ENCODE peak calls at places on chromosomes 7 and 10, in eight cellular contexts. One of them, this sample, is unnamed.

GRCh38 chr10:79280956-79281355 is 66.3 kb upstream of the PPIF start:
- DNase-seq in CD4-positive, alpha-beta T cell: no peak
- DNase-seq in hippocampal formation: no peak
- DNase-seq in heart left ventricle: no peak
- DNase-seq in neural progenitor cell: no peak
- DNase-seq in EH: no peak
- DNase-seq in psoas muscle: no peak
- DNase-seq in body of pancreas: no peak
- DNase-seq in this sample: no peak

GRCh38 chr7:142452791-142453190 is 194.9 kb upstream of the PRSS58 start:
- DNase-seq in CD4-positive, alpha-beta T cell: no peak
- DNase-seq in hippocampal formation: no peak
- DNase-seq in heart left ventricle: no peak
- DNase-seq in neural progenitor cell: no peak
- DNase-seq in EH: no peak
- DNase-seq in psoas muscle: no peak
- DNase-seq in body of pancreas: no peak
- DNase-seq in this sample: no peak

GRCh38 chr7:121046893-121047468 is 58.5 kb downstream of the CPED1 start:
- DNase-seq in CD4-positive, alpha-beta T cell: no peak
- DNase-seq in hippocampal formation: no peak
- DNase-seq in heart left ventricle: no peak
- DNase-seq in neural progenitor cell: no peak
- DNase-seq in EH: peak
- DNase-seq in psoas muscle: no peak
- DNase-seq in body of pancreas: no peak
- DNase-seq in this sample: no peak

GRCh38 chr10:17026686-17027485 is 102.7 kb downstream of the CUBN start:
- DNase-seq in CD4-positive, alpha-beta T cell: peak
- DNase-seq in hippocampal formation: no peak
- DNase-seq in heart left ventricle: no peak
- DNase-seq in neural progenitor cell: no peak
- DNase-seq in EH: peak
- DNase-seq in psoas muscle: no peak
- DNase-seq in body of pancreas: no peak
- DNase-seq in this sample: no peak

GRCh38 chr10:62992145-62992721 is 140.9 kb upstream of the NRBF2 start:
- DNase-seq in CD4-positive, alpha-beta T cell: no peak
- DNase-seq in hippocampal formation: no peak
- DNase-seq in heart left ventricle: no peak
- DNase-seq in neural progenitor cell: no peak
- DNase-seq in EH: peak
- DNase-seq in psoas muscle: no peak
- DNase-seq in body of pancreas: no peak
- DNase-seq in this sample: no peak

GRCh38 chr10:110530131-110530831 is 32.6 kb downstream of the DUSP5 start:
- DNase-seq in CD4-positive, alpha-beta T cell: no peak
- DNase-seq in hippocampal formation: no peak
- DNase-seq in heart left ventricle: peak
- DNase-seq in neural progenitor cell: peak
- DNase-seq in EH: peak
- DNase-seq in psoas muscle: peak
- DNase-seq in body of pancreas: peak
- DNase-seq in this sample: peak

GRCh38 chr7:137930616-137931015 is 71.3 kb downstream of the CREB3L2 start:
- DNase-seq in CD4-positive, alpha-beta T cell: no peak
- DNase-seq in hippocampal formation: no peak
- DNase-seq in heart left ventricle: no peak
- DNase-seq in neural progenitor cell: no peak
- DNase-seq in EH: peak
- DNase-seq in psoas muscle: no peak
- DNase-seq in body of pancreas: no peak
- DNase-seq in this sample: no peak

GRCh38 chr7:47895026-47895425 is 53.2 kb downstream of the PKD1L1 start:
- DNase-seq in CD4-positive, alpha-beta T cell: no peak
- DNase-seq in hippocampal formation: no peak
- DNase-seq in heart left ventricle: no peak
- DNase-seq in neural progenitor cell: no peak
- DNase-seq in EH: no peak
- DNase-seq in psoas muscle: no peak
- DNase-seq in body of pancreas: no peak
- DNase-seq in this sample: no peak

GRCh38 chr7:130942211-130942964 is 208.4 kb upstream of the KLF14 start:
- DNase-seq in CD4-positive, alpha-beta T cell: no peak
- DNase-seq in hippocampal formation: no peak
- DNase-seq in heart left ventricle: no peak
- DNase-seq in neural progenitor cell: no peak
- DNase-seq in EH: peak
- DNase-seq in psoas muscle: peak
- DNase-seq in body of pancreas: peak
- DNase-seq in this sample: peak

This sample was measured in tibial artery.